ENCODE peak calls at places on chromosomes 6 and 20, in six cellular contexts. F, D, H, N, Z and E are unnamed samples.

GRCh38 chr6:85579581-85579980 is 14.1 kb downstream of the SNX14 start:
- DNase-seq in F (no peak), D (no peak), H (no peak), N (no peak), Z (no peak), E (no peak)

GRCh38 chr6:52020961-52021570 is 66.3 kb downstream of the PKHD1 start:
- DNase-seq in F (no peak), D (no peak), H (no peak), N (peak; percentile 42), Z (no peak), E (no peak)

GRCh38 chr20:8527998-8528397 is 395.9 kb downstream of the PLCB1 start:
- DNase-seq in F (no peak), D (no peak), H (no peak), N (no peak), Z (no peak), E (no peak)

GRCh38 chr20:3755269-3755668 is 12.3 kb downstream of the ADISSP start:
- DNase-seq in F (no peak), D (no peak), H (no peak), N (no peak), Z (no peak), E (no peak)

GRCh38 chr20:10040070-10040970 is 5.5 kb downstream of the ANKEF1 start:
- DNase-seq in F (no peak), D (no peak), H (no peak), N (no peak), Z (no peak), E (no peak)

GRCh38 chr20:48986899-48987298 is 59.2 kb upstream of the CSE1L start:
- DNase-seq in F (no peak), D (no peak), H (no peak), N (no peak), Z (no peak), E (no peak)

GRCh38 chr20:5654557-5654956 is 95.6 kb upstream of the SHLD1 start:
- DNase-seq in F (no peak), D (no peak), H (no peak), N (no peak), Z (no peak), E (no peak)

GRCh38 chr6:43803055-43803782 is 33.2 kb downstream of the VEGFA start:
- DNase-seq in F (no peak), D (peak; percentile 51), H (no peak), N (no peak), Z (no peak), E (no peak)

DNA sequence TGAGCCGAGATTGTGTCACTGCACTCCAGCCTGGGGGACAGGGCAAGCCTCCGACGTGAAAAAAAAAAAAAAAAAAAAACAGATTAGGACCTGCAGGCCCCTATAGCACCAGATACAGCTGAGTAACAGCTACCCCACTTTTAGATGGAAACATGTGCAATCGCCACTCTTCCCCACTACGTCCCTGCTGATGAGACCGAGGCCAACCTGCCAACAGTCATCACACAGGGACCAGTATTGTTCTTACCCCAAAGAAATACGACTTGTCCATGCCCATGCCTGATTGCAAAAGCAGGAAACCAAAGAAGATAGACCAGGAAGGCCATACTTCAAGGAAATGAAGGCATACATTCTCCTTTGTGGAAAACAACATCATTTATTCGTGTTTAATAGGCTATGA is 45.8 kb downstream of the ZMYND8 start:
- DNase-seq in F (no peak), D (no peak), H (no peak), N (no peak), Z (no peak), E (no peak)
- H3K36me3 ChIP-seq in F (peaks cover 72% of the 10 kb centered on the region), D (peaks cover 53% of the 10 kb centered on the region), H (peaks cover 28% of the 10 kb centered on the region), N (peaks cover 13% of the 10 kb centered on the region), Z (no peaks in the 10 kb centered on the region), E (peaks cover 6% of the 10 kb centered on the region)

DNA sequence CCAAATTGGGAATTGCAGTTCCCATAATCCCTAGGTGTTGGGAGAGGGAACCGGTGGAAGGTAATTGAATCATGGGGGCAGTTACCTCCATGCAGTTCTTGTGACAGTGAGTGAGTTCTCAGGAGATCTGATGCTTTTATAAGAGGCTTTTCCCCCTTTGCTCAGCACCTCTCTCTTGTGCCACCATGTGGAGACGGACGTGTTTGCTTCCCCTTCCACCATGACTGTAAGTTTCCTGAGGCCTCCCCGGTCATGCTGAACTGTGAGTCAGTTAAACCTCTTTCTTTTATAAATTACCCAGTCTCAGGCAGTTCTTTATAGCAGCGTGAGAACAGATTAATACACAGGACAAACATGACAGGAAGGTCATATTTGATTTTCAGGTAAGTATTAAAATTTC is 25.3 kb upstream of the HECA start:
- DNase-seq in F (no peak), D (peak; percentile 18), H (no peak), N (peak; percentile 8), Z (no peak), E (no peak)
- TF ChIP-seq CTCF in F (no peak), D (peak; percentile 42), H (peak; percentile 31), N (peak; percentile 55), Z (no peak), E (no peak)

GRCh38 chr6:32668226-32668747 is 1.8 kb upstream of the HLA-DQB1 start:
- DNase-seq in F (peak; percentile 84), D (no peak), H (no peak), N (peak; percentile 84), Z (peak; percentile 28), E (no peak)

GRCh38 chr6:32664827-32665362 is 1.6 kb downstream of the HLA-DQB1 start:
- DNase-seq in F (no peak), D (peak; percentile 41), H (no peak), N (peak; percentile 41), Z (peak; percentile 26), E (no peak)

GRCh38 chr6:32664354-32664753 is 2.1 kb downstream of the HLA-DQB1 start:
- DNase-seq in F (no peak), D (no peak), H (no peak), N (no peak), Z (no peak), E (no peak)

GRCh38 chr6:32665621-32666140 is 776 bp downstream of the HLA-DQB1 start:
- DNase-seq in F (no peak), D (no peak), H (no peak), N (no peak), Z (no peak), E (no peak)

GRCh38 chr6:32666420-32667300 is at the start of gene HLA-DQB1:
- DNase-seq in F (no peak), D (no peak), H (no peak), N (peak; percentile 78), Z (no peak), E (no peak)
- H3K4me3 ChIP-seq in F (peak within 1 kb of the TSS; percentile 42), D (no peak within 1 kb of the TSS), H (no peak within 1 kb of the TSS), N (peak within 1 kb of the TSS; percentile 28), Z (no peak within 1 kb of the TSS), E (no peak within 1 kb of the TSS)

DNA sequence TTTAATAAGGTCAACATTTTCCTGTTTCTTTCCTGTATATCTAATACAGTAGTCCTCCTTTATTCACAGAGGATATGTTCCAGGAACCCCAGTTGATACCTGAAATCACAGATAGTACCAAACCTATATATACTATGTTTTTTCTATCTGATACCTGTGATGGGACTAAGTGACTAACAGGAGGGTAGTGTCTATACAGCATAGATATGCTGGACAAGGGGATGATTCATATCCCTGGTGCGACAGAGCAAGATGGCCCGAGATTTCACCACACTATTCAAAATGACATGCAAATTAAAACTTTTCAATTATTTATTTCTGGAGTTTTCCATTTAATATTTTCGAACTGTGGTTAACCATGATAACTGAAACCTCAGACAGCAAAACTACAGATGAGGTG is 281.1 kb downstream of the LAMA2 start:
- DNase-seq in F (no peak), D (no peak), H (no peak), N (no peak), Z (no peak), E (no peak)
- H3K36me3 ChIP-seq in F (no peaks in the 10 kb centered on the region), D (peaks cover 31% of the 10 kb centered on the region), H (peaks cover 7% of the 10 kb centered on the region), N (no peaks in the 10 kb centered on the region), Z (no peaks in the 10 kb centered on the region), E (no peaks in the 10 kb centered on the region)